ENCODE peak calls at places on chromosomes 6 and 20, in four cellular contexts. F is GM12878, S is SK-N-SH, W is K562. M is an unnamed sample.

GRCh38 chr6:150006961-150007464 is 18.3 kb downstream of the RAET1L start:
- DNase-seq in F (no peak), S (peak; percentile 61), W (peak; percentile 60), M (peak; percentile 13)

GRCh38 chr6:2396292-2396691 is 150.9 kb upstream of the GMDS start:
- DNase-seq in F (no peak), S (no peak), W (no peak), M (no peak)

GRCh38 chr6:11213305-11214106 is 19.0 kb downstream of the NEDD9 start:
- DNase-seq in F (no peak), S (no peak), W (no peak), M (peak; percentile 61)

GRCh38 chr20:63534427-63534830 is 2.7 kb downstream of the PTK6 start:
- DNase-seq in F (no peak), S (peak; percentile 45), W (no peak), M (no peak)

GRCh38 chr6:22826961-22827360 is 257.6 kb downstream of the HDGFL1 start:
- DNase-seq in F (no peak), S (no peak), W (no peak), M (peak; percentile 52)

GRCh38 chr20:63553933-63554290 is at the start of gene FNDC11:
- DNase-seq in F (no peak), S (peak; percentile 88), W (peak; percentile 78), M (no peak)

GRCh38 chr20:46681032-46681854 is 8.0 kb downstream of the TP53RK start:
- DNase-seq in F (peak; percentile 27), S (peak; percentile 67), W (peak; percentile 81), M (peak; percentile 44)

GRCh38 chr6:136783495-136784270 is 8.6 kb downstream of the MAP3K5 start:
- DNase-seq in F (no peak), S (no peak), W (peak; percentile 50), M (no peak)

GRCh38 chr20:38320221-38320620 is 16.3 kb downstream of the BPI start:
- DNase-seq in F (no peak), S (no peak), W (no peak), M (no peak)

GRCh38 chr20:1651268-1651667 is 6.3 kb downstream of the SIRPG start:
- DNase-seq in F (no peak), S (no peak), W (no peak), M (no peak)

DNA sequence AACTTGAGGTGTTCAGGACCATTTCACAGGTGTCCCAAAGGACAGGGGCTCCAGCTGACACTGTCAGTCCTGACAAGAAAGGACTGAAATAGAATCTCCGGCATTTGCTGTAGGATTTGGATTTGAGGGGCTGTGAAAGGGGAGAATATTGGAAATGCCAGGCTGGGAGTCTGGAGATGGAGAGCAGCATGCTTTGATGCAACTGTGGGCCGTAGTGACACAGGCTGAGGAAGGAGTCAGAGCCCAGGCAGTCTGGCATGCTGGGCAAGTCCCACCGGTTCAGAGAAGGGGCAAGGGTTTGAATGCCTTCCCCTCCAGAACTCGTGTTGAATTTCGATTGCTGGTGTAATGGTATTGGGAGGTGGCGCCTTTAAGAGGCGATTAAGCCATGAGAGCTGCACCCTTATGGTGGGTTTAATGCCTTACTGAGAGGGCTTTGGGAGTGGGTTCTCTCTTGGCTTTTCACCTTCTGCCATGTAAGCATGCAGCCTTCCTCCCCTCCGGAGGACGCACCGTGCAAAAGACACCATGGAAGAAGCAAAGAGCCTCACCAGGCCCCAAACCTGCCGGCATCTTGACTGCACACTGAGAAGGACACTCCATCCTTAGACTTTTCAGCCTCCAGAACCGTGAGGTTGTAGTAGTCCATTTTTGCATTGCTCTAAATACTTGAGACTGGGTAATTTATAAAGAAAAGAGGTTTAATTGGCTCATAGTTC is 9.4 kb upstream of the PYGB start:
- DNase-seq in F (no peak), S (no peak), W (no peak), M (peak; percentile 73)
- H3K9ac ChIP-seq in F (no peak overlapping the region), S (peak overlapping the region; percentile 75), W (peak overlapping the region; percentile 70), M (peak overlapping the region; percentile 51)

GRCh38 chr20:47784256-47784598 is 1.1 kb downstream of the SULF2 start:
- DNase-seq in F (no peak), S (no peak), W (no peak), M (no peak)

GRCh38 chr20:47785900-47786762 is 850 bp upstream of the SULF2 start:
- DNase-seq in F (no peak), S (peak; percentile 86), W (peak; percentile 35), M (peak; percentile 71)

GRCh38 chr20:47784599-47785320 is 521 bp downstream of the SULF2 start:
- DNase-seq in F (no peak), S (peak; percentile 67), W (no peak), M (peak; percentile 4)

GRCh38 chr20:47786763-47787107 is 1.5 kb upstream of the SULF2 start:
- DNase-seq in F (no peak), S (no peak), W (no peak), M (no peak)

DNA sequence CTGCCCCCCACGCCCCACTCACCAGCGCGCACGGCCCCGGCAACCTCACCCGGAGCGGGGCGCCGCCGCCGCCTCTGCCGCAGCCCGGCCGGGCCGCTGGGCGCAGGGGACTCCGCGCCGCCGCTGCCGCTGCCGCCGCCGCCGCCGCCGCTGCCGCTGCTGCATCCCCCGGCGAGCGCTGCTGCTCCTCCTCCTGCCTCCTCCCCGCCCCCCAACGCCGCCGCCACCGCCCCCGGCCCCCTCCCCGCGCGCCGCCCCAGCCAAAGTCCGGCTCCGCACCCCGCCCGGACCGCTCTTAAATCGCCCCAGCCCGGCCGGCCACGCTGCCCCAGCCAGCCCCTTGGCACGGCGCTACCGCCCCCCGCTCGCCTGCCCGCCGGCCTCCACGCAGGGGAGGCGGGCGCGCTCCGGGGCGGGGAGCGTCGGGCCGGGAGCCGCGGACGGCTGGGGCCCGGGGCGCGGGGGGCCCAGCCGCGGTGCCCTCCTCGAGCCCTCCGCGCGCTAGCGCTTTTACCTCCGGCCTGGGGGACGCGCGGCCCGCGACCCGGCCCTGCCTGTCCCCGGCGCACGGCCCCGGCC is at the start of gene SULF2:
- DNase-seq in F (no peak), S (peak; percentile 77), W (no peak), M (no peak)
- H3K4me3 ChIP-seq in F (peak within 1 kb of the TSS; percentile 8), S (peak within 1 kb of the TSS; percentile 62), W (no peak within 1 kb of the TSS), M (peak within 1 kb of the TSS; percentile 37)

DNA sequence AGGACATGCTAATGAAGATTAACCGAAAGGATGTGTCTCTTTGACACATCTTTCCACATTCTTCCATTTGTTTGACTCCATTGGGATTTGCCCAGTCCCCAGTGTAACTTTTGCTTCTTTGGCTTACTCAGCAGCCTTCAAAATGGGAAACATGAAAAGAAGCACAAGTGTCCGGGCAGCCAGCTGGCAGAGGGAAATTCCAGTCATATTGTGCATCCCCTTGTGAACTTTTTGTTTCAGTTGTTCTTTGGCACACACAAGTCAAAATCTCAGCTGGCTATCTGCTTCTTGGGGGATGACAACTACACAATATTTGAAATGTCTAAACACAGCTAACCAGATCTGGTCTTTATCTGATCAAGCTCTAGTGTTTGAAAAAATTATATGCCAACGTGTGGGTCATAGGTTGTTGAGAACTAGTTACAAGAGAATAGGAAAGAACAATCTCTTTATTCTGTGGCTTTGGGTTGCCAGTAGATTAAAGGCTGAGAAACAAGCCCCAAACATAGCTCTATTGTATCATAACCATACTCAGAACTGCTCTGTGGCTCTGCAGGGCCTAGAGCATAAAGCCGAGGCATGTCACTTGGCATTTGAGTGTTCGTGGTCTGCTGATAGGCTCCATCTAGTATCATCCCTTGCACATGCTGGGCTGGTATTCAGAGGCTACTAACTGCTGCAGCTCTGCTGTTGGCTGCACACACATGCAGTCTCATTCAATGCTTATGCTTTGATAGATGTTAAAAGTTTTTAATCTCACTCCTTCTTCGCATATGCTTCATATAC is 157.7 kb downstream of the OGFRL1 start:
- DNase-seq in F (peak; percentile 26), S (no peak), W (no peak), M (no peak)
- TF ChIP-seq RCOR1 in F (no peak), S (no peak), W (no peak), M (no peak)

GRCh38 chr6:71886184-71887005 is at the start of gene RIMS1:
- DNase-seq in F (no peak), S (peak; percentile 85), W (no peak), M (no peak)

GRCh38 chr6:71888720-71889340 is 2.5 kb downstream of the RIMS1 start:
- DNase-seq in F (no peak), S (no peak), W (no peak), M (no peak)

GRCh38 chr6:71887744-71888115 is 1.4 kb downstream of the RIMS1 start:
- DNase-seq in F (no peak), S (no peak), W (no peak), M (no peak)

GRCh38 chr6:71889366-71889765 is 3.0 kb downstream of the RIMS1 start:
- DNase-seq in F (no peak), S (no peak), W (no peak), M (no peak)

GRCh38 chr6:71887006-71887743 is 825 bp downstream of the RIMS1 start:
- DNase-seq in F (no peak), S (peak; percentile 56), W (no peak), M (no peak)
- H3K9ac ChIP-seq in F (no peak overlapping the region), S (no peak overlapping the region), W (no peak overlapping the region), M (no peak overlapping the region)

DNA sequence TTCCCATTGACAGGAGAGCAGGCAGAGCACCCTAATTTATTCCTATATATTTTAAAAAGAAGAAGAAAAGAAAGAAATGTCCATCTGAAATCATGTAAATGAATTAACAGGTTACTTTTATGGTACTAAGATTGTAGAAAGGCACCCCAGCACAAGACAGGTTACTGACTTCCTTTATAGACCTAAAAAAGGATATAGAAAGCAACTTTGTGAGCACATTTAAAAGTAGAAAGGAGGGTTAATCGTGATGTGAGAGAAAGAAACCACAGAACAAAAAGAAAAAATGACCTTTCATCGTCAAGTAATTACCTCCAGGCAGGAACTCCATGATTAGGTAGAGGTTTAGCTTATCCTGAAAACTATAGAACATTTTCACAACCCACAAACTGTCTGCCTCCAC is 29.9 kb downstream of the STK38 start:
- DNase-seq in F (no peak), S (no peak), W (no peak), M (no peak)
- H3K4me3 ChIP-seq in F (no peak overlapping the region), S (no peak overlapping the region), W (no peak overlapping the region), M (no peak overlapping the region)

DNA sequence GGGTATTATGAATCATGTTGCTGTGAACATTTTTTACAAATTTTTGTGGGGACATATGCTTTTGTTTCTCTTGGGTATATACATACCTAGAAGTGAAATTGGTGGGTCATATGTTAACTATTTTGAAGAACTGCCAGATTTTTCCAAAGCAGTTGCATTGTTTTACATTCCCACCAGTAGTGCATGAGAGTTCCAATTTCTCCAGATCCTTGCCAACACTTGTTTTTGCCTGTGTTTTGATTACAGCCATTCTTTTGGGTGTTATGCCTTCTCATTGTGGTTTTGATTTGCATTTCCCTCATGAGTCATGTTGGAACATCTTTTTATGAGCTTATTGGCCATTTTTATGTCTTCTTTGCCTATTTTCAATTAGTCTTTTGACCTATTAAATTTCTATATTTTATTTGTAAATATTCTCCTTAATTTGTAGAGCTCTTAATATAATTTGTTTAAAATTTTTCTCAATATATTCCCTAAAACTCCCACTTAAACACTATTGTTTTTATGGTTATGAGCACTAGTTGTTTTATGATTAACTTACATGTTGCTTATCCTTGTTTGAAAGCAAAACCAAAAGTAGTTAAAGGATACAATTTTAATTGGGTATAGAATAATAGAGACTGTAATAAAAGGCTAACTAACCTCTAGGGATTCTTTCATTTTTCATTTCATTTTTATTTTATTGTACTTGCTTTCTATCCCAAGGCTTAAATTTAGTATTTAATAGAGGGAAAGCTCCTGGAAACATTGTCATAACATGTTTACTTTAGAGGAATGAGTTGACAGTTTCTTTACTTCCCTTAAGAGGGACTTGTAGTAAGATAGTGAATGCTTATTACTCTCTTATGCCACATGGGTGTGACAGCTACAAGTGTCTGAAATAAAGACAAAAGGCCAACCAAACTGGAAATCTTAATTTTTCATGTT is 5.5 kb downstream of the UBR2 start:
- DNase-seq in F (no peak), S (no peak), W (peak; percentile 63), M (peak; percentile 95)
- TF ChIP-seq RCOR1 in F (no peak), S (no peak), W (peak; percentile 37), M (no peak)

M was measured in IMR-90.